ENCODE peak calls at places on chromosomes 6 and 20, in ten cellular contexts. C is A549, Y is mammary epithelial cell, Q is neural progenitor cell, F is fibroblast of lung, B is mesendoderm, G is IMR-90, A is HepG2, M is GM12878, O is mesenchymal stem cell. I is an unnamed sample.

GRCh38 chr6:114000066-114000465 is 29.1 kb upstream of the HDAC2 start:
- DNase-seq in G (peak), Q (no peak), C (no peak), B (no peak), M (no peak), Y (peak), O (no peak), F (peak), A (no peak), I (no peak)

GRCh38 chr6:87538510-87539260 is 51.1 kb downstream of the RARS2 start:
- DNase-seq in Q (no peak), M (no peak), Y (no peak), B (no peak), F (no peak), O (no peak), C (no peak), A (no peak), G (no peak), I (no peak)

GRCh38 chr6:87391334-87391733 is 16.4 kb upstream of the CFAP206 start:
- DNase-seq in A (peak), G (peak), Q (peak), M (no peak), B (peak), Y (peak), C (peak), F (no peak), O (peak), I (no peak)

GRCh38 chr6:43076928-43077809 is 1.1 kb downstream of the PTK7 start:
- DNase-seq in M (no peak), C (no peak), Y (peak), Q (peak), B (peak), A (peak), O (peak), G (peak), F (peak), I (peak)

GRCh38 chr20:22836211-22836610 is 198.9 kb upstream of the SSTR4 start:
- DNase-seq in O (peak), Y (peak), C (no peak), Q (no peak), B (peak), F (no peak), M (no peak), G (no peak), A (no peak), I (no peak)

GRCh38 chr6:144178323-144178722 is 28.0 kb downstream of the STX11 start:
- DNase-seq in F (no peak), A (no peak), C (no peak), M (no peak), G (no peak), Y (no peak), B (no peak), Q (no peak), O (no peak), I (no peak)

GRCh38 chr6:112253505-112253841 is 894 bp downstream of the LAMA4 start:
- DNase-seq in Y (no peak), F (no peak), M (no peak), A (no peak), O (peak), G (no peak), C (peak), Q (peak), B (peak), I (no peak)

GRCh38 chr6:89368107-89368506 is 15.6 kb upstream of the UBE2J1 start:
- DNase-seq in O (peak), Q (peak), F (peak), C (peak), B (peak), G (peak), M (no peak), Y (peak), A (peak), I (peak)

GRCh38 chr20:48749437-48749836 is 78.4 kb downstream of the PREX1 start:
- DNase-seq in M (no peak), C (no peak), Y (no peak), B (no peak), F (no peak), G (no peak), Q (no peak), A (no peak), O (no peak), I (no peak)

GRCh38 chr6:140082867-140083297 is 708.4 kb upstream of the CITED2 start:
- DNase-seq in C (no peak), Y (peak), Q (no peak), O (peak), A (no peak), F (peak), B (no peak), G (peak), M (no peak), I (no peak)

GRCh38 chr20:58877374-58878360 is 25.2 kb downstream of the GNAS start:
- DNase-seq in C (no peak), Y (no peak), A (no peak), Q (peak), F (no peak), B (no peak), G (no peak), M (no peak), O (no peak), I (no peak)

GRCh38 chr20:8150591-8150990 is 18.5 kb downstream of the PLCB1 start:
- DNase-seq in Y (no peak), C (no peak), Q (no peak), O (no peak), M (no peak), A (no peak), G (no peak), F (peak), B (no peak), I (no peak)

GRCh38 chr6:36127462-36128016 is 2.8 kb upstream of the MAPK13 start:
- DNase-seq in G (peak), B (peak), F (peak), C (peak), A (peak), O (peak), Q (no peak), Y (peak), M (no peak), I (no peak)

GRCh38 chr20:4820833-4821518 is 99.3 kb downstream of the PRND start:
- DNase-seq in B (no peak), F (peak), A (no peak), M (no peak), Y (peak), O (peak), Q (no peak), C (peak), G (peak), I (no peak)

GRCh38 chr20:3925899-3926638 is 36.9 kb downstream of the PANK2 start:
- DNase-seq in C (no peak), B (no peak), O (no peak), F (no peak), Y (no peak), A (no peak), M (no peak), G (no peak), Q (no peak), I (no peak)

GRCh38 chr6:91242614-91242949 is 655.7 kb upstream of the MAP3K7 start:
- DNase-seq in Q (no peak), O (no peak), G (no peak), B (no peak), M (no peak), Y (no peak), A (no peak), F (no peak), C (no peak), I (no peak)

GRCh38 chr20:14434379-14435136 is 97.1 kb upstream of the FLRT3 start:
- DNase-seq in A (no peak), C (no peak), F (no peak), M (no peak), G (peak), B (peak), O (no peak), Y (peak), Q (no peak), I (no peak)

GRCh38 chr20:50292324-50293243 is 102.0 kb downstream of the CEBPB start:
- DNase-seq in F (peak), Q (no peak), G (peak), A (peak), C (peak), B (peak), M (no peak), O (peak), Y (peak), I (no peak)

GRCh38 chr20:11895832-11896484 is 21.7 kb upstream of the BTBD3 start:
- DNase-seq in C (no peak), A (no peak), M (no peak), Q (no peak), F (peak), O (no peak), B (no peak), G (peak), Y (no peak), I (no peak)

GRCh38 chr6:2429032-2429431 is 183.6 kb upstream of the GMDS start:
- DNase-seq in C (no peak), O (no peak), G (no peak), B (no peak), Q (no peak), F (no peak), M (no peak), A (no peak), Y (no peak), I (no peak)

GRCh38 chr6:36029464-36029863 is 1.9 kb downstream of the MAPK14 start:
- DNase-seq in B (no peak), M (no peak), F (peak), A (peak), Q (no peak), O (peak), C (no peak), Y (peak), G (peak), I (no peak)

GRCh38 chr6:147689398-147689797 is 180.9 kb downstream of the SAMD5 start:
- DNase-seq in Y (no peak), G (peak), F (no peak), M (no peak), Q (no peak), A (no peak), B (no peak), O (no peak), C (no peak), I (no peak)

GRCh38 chr6:149364558-149364957 is 35.5 kb upstream of the SUMO4 start:
- DNase-seq in C (no peak), G (peak), B (no peak), F (no peak), M (no peak), Y (no peak), O (peak), A (no peak), Q (no peak), I (no peak)
- H3K4me2 ChIP-seq in C (no peak), G (peak), B (no peak), F (no peak), M (no peak), Y (no peak), O (no peak), A (no peak), Q (no peak), I (peak)

GRCh38 chr6:117309069-117309468 is 43.7 kb downstream of the VGLL2 start:
- DNase-seq in C (no peak), Y (no peak), A (no peak), B (no peak), O (no peak), G (no peak), Q (no peak), M (no peak), F (no peak), I (no peak)

GRCh38 chr6:117307655-117308054 is 42.3 kb downstream of the VGLL2 start:
- DNase-seq in G (no peak), M (no peak), Q (no peak), C (no peak), B (no peak), A (no peak), F (no peak), O (no peak), Y (no peak), I (no peak)

GRCh38 chr6:117303323-117303722 is 38.0 kb downstream of the VGLL2 start:
- DNase-seq in Q (no peak), O (no peak), B (no peak), C (no peak), F (no peak), Y (no peak), M (no peak), G (no peak), A (no peak), I (no peak)

GRCh38 chr6:117306227-117306784 is 40.9 kb downstream of the VGLL2 start:
- DNase-seq in B (no peak), G (no peak), A (no peak), C (no peak), M (no peak), F (no peak), Q (no peak), O (no peak), Y (no peak), I (no peak)

GRCh38 chr6:117304446-117304845 is 39.1 kb downstream of the VGLL2 start:
- DNase-seq in A (no peak), Q (no peak), F (no peak), Y (no peak), G (no peak), B (no peak), O (no peak), C (no peak), M (no peak), I (no peak)
- H3K4me2 ChIP-seq in A (no peak), Q (no peak), F (no peak), Y (no peak), G (no peak), B (no peak), O (no peak), C (no peak), M (no peak), I (no peak)

GRCh38 chr6:115890238-115890637 is 170.5 kb downstream of the FRK start:
- DNase-seq in O (no peak), F (no peak), M (no peak), Q (no peak), B (no peak), G (no peak), C (no peak), A (no peak), Y (no peak), I (no peak)
- H3K4me2 ChIP-seq in O (no peak), F (no peak), M (no peak), Q (no peak), B (no peak), G (no peak), C (no peak), A (no peak), Y (no peak), I (no peak)

GRCh38 chr6:79777713-79778579 is 146.8 kb downstream of the SH3BGRL2 start:
- DNase-seq in F (peak), M (peak), Q (peak), O (peak), G (peak), B (peak), A (peak), Y (peak), C (peak), I (peak)
- H3K4me2 ChIP-seq in F (peak), M (peak), Q (peak), O (peak), G (peak), B (no peak), A (peak), Y (peak), C (peak), I (peak)

DNA sequence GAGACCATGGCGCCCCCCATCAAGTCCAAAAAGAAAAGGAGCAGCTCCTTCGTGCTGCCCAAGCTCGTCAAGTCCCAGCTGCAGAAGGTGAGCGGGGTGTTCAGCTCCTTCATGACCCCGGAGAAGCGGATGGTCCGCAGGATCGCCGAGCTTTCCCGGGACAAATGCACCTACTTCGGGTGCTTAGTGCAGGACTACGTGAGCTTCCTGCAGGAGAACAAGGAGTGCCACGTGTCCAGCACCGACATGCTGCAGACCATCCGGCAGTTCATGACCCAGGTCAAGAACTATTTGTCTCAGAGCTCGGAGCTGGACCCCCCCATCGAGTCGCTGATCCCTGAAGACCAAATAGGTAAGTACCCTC is 41.7 kb upstream of the NAA20 start:
- DNase-seq in B (no peak), M (no peak), A (no peak), Q (no peak), O (no peak), G (peak), F (peak), Y (no peak), C (peak), I (no peak)
- H3K4me2 ChIP-seq in B (no peak), M (no peak), A (no peak), Q (no peak), O (peak), G (peak), F (peak), Y (peak), C (peak), I (no peak)

GRCh38 chr6:153167026-153167891 is 36.2 kb upstream of the RGS17 start:
- DNase-seq in B (peak), Q (no peak), C (peak), M (no peak), F (peak), Y (peak), O (peak), G (peak), A (peak), I (no peak)
- H3K4me2 ChIP-seq in B (no peak), Q (no peak), C (peak), M (no peak), F (peak), Y (peak), O (peak), G (peak), A (no peak), I (no peak)

GRCh38 chr6:44078219-44078794 is 48.9 kb downstream of the MRPL14 start:
- DNase-seq in O (no peak), Q (no peak), Y (no peak), B (no peak), F (no peak), M (no peak), G (no peak), A (no peak), C (no peak), I (no peak)
- H3K4me2 ChIP-seq in O (no peak), Q (no peak), Y (no peak), B (no peak), F (no peak), M (peak), G (no peak), A (peak), C (no peak), I (no peak)

DNA sequence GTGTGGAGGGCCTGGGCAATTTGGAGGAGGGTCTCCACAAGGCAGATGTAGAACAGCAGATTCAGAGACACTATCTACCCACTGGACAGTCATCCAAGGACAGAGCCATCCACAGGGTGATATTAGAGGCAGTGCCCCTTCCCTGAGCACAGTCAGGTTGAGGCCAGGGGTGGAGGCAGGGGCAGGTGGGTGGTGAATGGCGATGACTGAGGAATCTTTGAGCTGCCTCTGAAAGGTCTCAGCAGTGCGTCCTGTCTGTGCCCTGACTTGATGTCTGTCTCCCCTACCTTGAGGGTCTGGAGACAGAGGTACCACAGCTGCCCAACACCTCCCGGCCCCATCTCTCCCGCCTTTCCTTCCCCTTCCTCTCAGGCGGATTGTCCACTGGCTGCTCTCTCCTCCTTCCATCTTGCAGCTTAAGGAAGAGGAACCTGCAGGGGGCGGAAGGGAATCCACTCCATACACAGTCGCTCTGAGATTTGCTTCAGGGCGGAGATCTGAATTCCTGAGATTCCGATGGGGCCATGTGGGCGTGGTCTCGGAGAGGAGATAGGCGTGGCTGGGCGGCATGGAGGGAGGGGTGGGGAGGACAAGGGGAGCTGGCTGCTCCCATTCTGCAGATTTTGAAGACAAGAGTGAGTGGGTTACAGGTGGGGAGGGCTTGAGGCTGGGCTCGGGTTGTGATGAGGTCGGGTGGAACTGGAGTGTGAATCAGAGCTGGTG is 1.7 kb downstream of the MUCL3 start:
- DNase-seq in F (peak), Y (peak), C (peak), M (no peak), G (peak), Q (peak), O (peak), A (peak), B (peak), I (no peak)
- H3K4me2 ChIP-seq in F (peak), Y (peak), C (peak), M (no peak), G (peak), Q (peak), O (no peak), A (peak), B (no peak), I (no peak)

DNA sequence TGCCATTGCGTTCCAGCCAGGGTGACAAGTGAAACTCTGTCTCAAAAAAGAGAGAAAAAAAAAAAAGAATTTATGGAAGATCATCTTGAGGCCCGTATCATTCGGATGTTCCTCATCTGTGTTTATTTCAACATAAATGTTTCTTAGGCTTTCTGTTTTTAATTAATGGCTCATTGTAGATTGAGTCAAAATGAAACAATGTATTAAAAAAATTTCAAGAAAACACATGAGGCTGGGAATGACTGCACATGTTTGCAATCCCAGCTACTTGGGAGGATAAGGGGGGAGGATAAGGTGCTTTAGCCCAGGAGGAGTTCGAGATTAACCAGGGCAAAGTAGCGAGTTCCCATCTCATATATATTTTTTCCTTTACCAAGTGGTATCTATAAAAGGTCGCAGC is 47.3 kb downstream of the ITCH start:
- DNase-seq in B (no peak), F (no peak), G (peak), Q (no peak), O (no peak), C (no peak), M (no peak), A (no peak), Y (no peak), I (no peak)
- H3K4me2 ChIP-seq in B (no peak), F (no peak), G (no peak), Q (no peak), O (no peak), C (no peak), M (no peak), A (no peak), Y (no peak), I (no peak)

GRCh38 chr6:10520468-10520867 is 683 bp upstream of the GCNT2 start:
- DNase-seq in M (no peak), G (peak), A (peak), O (peak), Q (no peak), B (peak), F (peak), Y (no peak), C (no peak), I (no peak)
- H3K4me2 ChIP-seq in M (peak), G (no peak), A (peak), O (no peak), Q (peak), B (no peak), F (no peak), Y (no peak), C (peak), I (no peak)

I was measured in DND-41.